ENCODE peak calls at places on chromosomes 5 and 9, in nine cellular contexts. W, T, C, R, U, N, O, V and M are unnamed samples.

GRCh38 chr5:76673125-76673524 is 42.8 kb upstream of the F2R start:
- DNase-seq in W (no peak), T (no peak), C (no peak), R (no peak), U (peak; percentile 27), N (no peak), O (no peak), V (no peak), M (no peak)

GRCh38 chr9:37037744-37038640 is 3.9 kb upstream of the PAX5 start:
- DNase-seq in W (peak; percentile 79), T (no peak), C (no peak), R (no peak), U (peak; percentile 9), N (no peak), O (no peak), V (no peak), M (no peak)

GRCh38 chr5:91126448-91126847 is 256.7 kb downstream of the ARRDC3 start:
- DNase-seq in W (no peak), T (peak; percentile 90), C (peak; percentile 93), R (peak; percentile 93), U (no peak), N (no peak), O (no peak), V (no peak), M (peak; percentile 79)

GRCh38 chr5:118882666-118883065 is 105.7 kb downstream of the DTWD2 start:
- DNase-seq in W (peak; percentile 15), T (no peak), C (no peak), R (no peak), U (no peak), N (no peak), O (no peak), V (no peak), M (no peak)

GRCh38 chr9:112881366-112881765 is 9.3 kb downstream of the SLC46A2 start:
- DNase-seq in W (no peak), T (peak; percentile 74), C (peak; percentile 90), R (peak; percentile 33), U (no peak), N (no peak), O (no peak), V (no peak), M (no peak)

GRCh38 chr5:91983869-91984268 is 600.8 kb upstream of the ARRDC3 start:
- DNase-seq in W (no peak), T (peak; percentile 2), C (peak; percentile 38), R (no peak), U (no peak), N (no peak), O (no peak), V (no peak), M (no peak)

GRCh38 chr9:14317667-14318255 is 3.8 kb upstream of the NFIB start:
- DNase-seq in W (no peak), T (no peak), C (no peak), R (no peak), U (no peak), N (no peak), O (no peak), V (no peak), M (no peak)

GRCh38 chr5:56481147-56481997 is 248.2 kb upstream of the ANKRD55 start:
- DNase-seq in W (peak; percentile 59), T (peak; percentile 64), C (no peak), R (peak; percentile 59), U (peak; percentile 57), N (peak; percentile 32), O (peak; percentile 70), V (peak; percentile 38), M (no peak)

GRCh38 chr5:126961702-126962101 is 68.7 kb downstream of the MARCHF3 start:
- DNase-seq in W (no peak), T (no peak), C (no peak), R (peak; percentile 59), U (no peak), N (no peak), O (no peak), V (no peak), M (no peak)

GRCh38 chr5:151719228-151719861 is 32.6 kb upstream of the SPARC start:
- DNase-seq in W (peak; percentile 36), T (no peak), C (no peak), R (peak; percentile 61), U (peak; percentile 62), N (no peak), O (no peak), V (peak; percentile 67), M (no peak)

GRCh38 chr9:107827884-107828283 is 338.3 kb upstream of the KLF4 start:
- DNase-seq in W (no peak), T (no peak), C (no peak), R (no peak), U (no peak), N (no peak), O (no peak), V (no peak), M (no peak)

GRCh38 chr9:107847977-107848376 is 358.4 kb upstream of the KLF4 start:
- DNase-seq in W (no peak), T (peak; percentile 20), C (peak; percentile 29), R (peak; percentile 61), U (no peak), N (no peak), O (no peak), V (peak; percentile 3), M (no peak)

GRCh38 chr9:134321957-134322741 is 4.1 kb upstream of the RXRA start:
- DNase-seq in W (no peak), T (no peak), C (no peak), R (no peak), U (peak; percentile 68), N (peak; percentile 18), O (peak; percentile 55), V (no peak), M (no peak)

GRCh38 chr5:156391139-156391538 is 64.2 kb downstream of the SGCD start:
- DNase-seq in W (no peak), T (peak; percentile 35), C (peak; percentile 83), R (peak; percentile 98), U (no peak), N (no peak), O (no peak), V (no peak), M (no peak)

GRCh38 chr9:34980181-34980761 is 9.3 kb upstream of the DNAJB5 start:
- DNase-seq in W (no peak), T (no peak), C (no peak), R (no peak), U (no peak), N (no peak), O (no peak), V (no peak), M (no peak)

GRCh38 chr5:138336952-138337684 is 948 bp upstream of the FAM53C start:
- DNase-seq in W (no peak), T (no peak), C (no peak), R (peak; percentile 91), U (peak; percentile 81), N (peak; percentile 85), O (peak; percentile 87), V (peak; percentile 94), M (peak; percentile 44)

GRCh38 chr5:10775646-10776045 is 14.6 kb upstream of the DAP start:
- DNase-seq in W (no peak), T (no peak), C (no peak), R (no peak), U (no peak), N (no peak), O (no peak), V (no peak), M (no peak)

GRCh38 chr9:129509508-129509907 is 111.4 kb downstream of the C9orf50 start:
- DNase-seq in W (no peak), T (peak; percentile 96), C (peak; percentile 96), R (peak; percentile 95), U (no peak), N (no peak), O (no peak), V (no peak), M (no peak)

GRCh38 chr5:112077180-112077579 is 320.2 kb upstream of the NREP start:
- DNase-seq in W (no peak), T (peak; percentile 24), C (peak; percentile 10), R (peak; percentile 15), U (no peak), N (no peak), O (no peak), V (no peak), M (no peak)

GRCh38 chr5:158384535-158385421 is 525.8 kb upstream of the CLINT1 start:
- DNase-seq in W (no peak), T (peak; percentile 96), C (peak; percentile 98), R (peak; percentile 97), U (no peak), N (no peak), O (no peak), V (no peak), M (no peak)

GRCh38 chr5:34833991-34834793 is 4.8 kb upstream of the TTC23L start:
- DNase-seq in W (no peak), T (no peak), C (no peak), R (peak; percentile 66), U (no peak), N (no peak), O (no peak), V (no peak), M (no peak)
- TF ChIP-seq CTCF in W (peak; percentile 14), T (no peak), C (no peak), R (no peak), U (no peak), N (no peak), O (no peak), V (no peak), M (no peak)

DNA sequence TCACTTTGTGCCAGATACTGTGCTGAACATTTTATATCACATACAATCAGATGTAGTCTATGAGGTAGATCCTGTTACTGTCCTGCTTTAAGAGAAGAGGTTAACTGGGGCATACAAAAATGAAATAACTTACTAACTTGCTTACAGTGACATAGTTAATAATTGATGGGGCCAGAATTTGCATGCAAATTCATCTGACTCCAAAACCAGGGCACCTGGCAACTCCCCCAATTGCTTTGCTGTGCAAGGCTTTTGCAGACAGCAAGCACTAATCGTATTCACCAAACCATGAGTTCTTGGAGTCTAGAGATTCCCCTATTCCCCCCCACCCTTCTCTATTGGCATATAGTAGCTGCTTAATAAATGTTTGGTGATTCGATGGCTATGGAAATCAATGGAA is 155.9 kb downstream of the TTLL11 start:
- DNase-seq in W (no peak), T (no peak), C (no peak), R (no peak), U (no peak), N (no peak), O (no peak), V (no peak), M (no peak)
- H3K4me3 ChIP-seq in W (no peak overlapping the region), T (no peak overlapping the region), C (no peak overlapping the region), R (no peak overlapping the region), U (no peak overlapping the region), N (no peak overlapping the region), O (no peak overlapping the region), V (no peak overlapping the region), M (no peak overlapping the region)

GRCh38 chr5:82885657-82886389 is 191.4 kb downstream of the TMEM167A start:
- DNase-seq in W (no peak), T (peak; percentile 80), C (peak; percentile 70), R (peak; percentile 13), U (no peak), N (no peak), O (no peak), V (no peak), M (no peak)
- TF ChIP-seq CTCF in W (no peak), T (no peak), C (no peak), R (no peak), U (no peak), N (no peak), O (no peak), V (no peak), M (no peak)

DNA sequence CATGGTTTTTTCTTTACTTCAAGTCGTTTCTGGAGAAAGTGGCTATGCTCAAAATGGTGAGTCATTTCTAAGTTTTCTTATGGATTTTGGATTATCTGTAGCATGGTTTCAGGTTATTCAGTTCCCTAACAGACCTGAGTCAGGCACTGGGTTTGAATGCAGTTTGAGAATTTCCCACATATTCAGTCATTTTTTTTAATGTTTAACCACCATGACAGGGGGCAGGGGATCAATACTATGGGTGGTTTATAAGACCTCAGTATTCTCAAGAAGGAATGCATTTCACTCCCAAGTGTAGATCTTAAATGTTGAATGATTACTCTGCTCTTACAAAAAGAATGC is 284 bp downstream of the IL7R start:
- DNase-seq in W (no peak), T (peak; percentile 66), C (peak; percentile 74), R (no peak), U (no peak), N (no peak), O (no peak), V (no peak), M (no peak)
- H3K4me3 ChIP-seq in W (no peak overlapping the region), T (no peak overlapping the region), C (peak overlapping the region; percentile 19), R (no peak overlapping the region), U (no peak overlapping the region), N (peak overlapping the region; percentile 80), O (peak overlapping the region; percentile 42), V (no peak overlapping the region), M (no peak overlapping the region)